ENCODE peak calls at places on chromosomes 13 and 19, in six cellular contexts. R is GM23338, L is H9, D is osteoblast, U is endothelial cell of umbilical vein, O is PC-3. M is an unnamed sample.

GRCh38 chr19:17184381-17184841 is 30.7 kb upstream of the USE1 start:
- DNase-seq in R (no peak), D (peak), O (no peak), L (no peak), U (no peak), M (no peak)

GRCh38 chr13:43196171-43196611 is 172.8 kb downstream of the DNAJC15 start:
- DNase-seq in U (no peak), D (no peak), R (no peak), O (no peak), L (no peak), M (no peak)

GRCh38 chr19:55352746-55353145 is 1.8 kb downstream of the COX6B2 start:
- DNase-seq in O (no peak), L (no peak), D (no peak), U (no peak), R (no peak), M (no peak)

GRCh38 chr19:7104783-7105447 is 35.4 kb downstream of the ZNF557 start:
- DNase-seq in D (no peak), L (no peak), U (no peak), O (no peak), R (no peak), M (no peak)

GRCh38 chr19:45768644-45769053 is 403 bp downstream of the SIX5 start:
- DNase-seq in U (no peak), O (no peak), R (peak), D (peak), L (no peak), M (no peak)

GRCh38 chr13:38386421-38386820 is 36.8 kb downstream of the UFM1 start:
- DNase-seq in R (no peak), D (no peak), U (no peak), O (no peak), L (no peak), M (no peak)

GRCh38 chr19:32532233-32532632 is 48.8 kb upstream of the PDCD5 start:
- DNase-seq in O (no peak), U (no peak), D (no peak), R (no peak), L (no peak), M (no peak)

GRCh38 chr13:34340534-34340933 is 522.6 kb downstream of the RFC3 start:
- DNase-seq in R (no peak), D (no peak), L (no peak), O (peak), U (no peak), M (no peak)

GRCh38 chr19:51333836-51334460 is 8.0 kb downstream of the VSIG10L start:
- DNase-seq in R (peak), U (no peak), D (peak), O (peak), L (peak), M (no peak)

GRCh38 chr13:112965573-112966115 is 3.4 kb upstream of the MCF2L start:
- DNase-seq in O (no peak), D (peak), L (no peak), U (no peak), R (no peak), M (no peak)

GRCh38 chr13:98492335-98493034 is 84.4 kb downstream of the STK24 start:
- DNase-seq in D (no peak), O (no peak), U (no peak), R (peak), L (no peak), M (no peak)
- H3K27ac ChIP-seq in D (no peak), O (no peak), U (no peak), R (peak), L (no peak), M (no peak)

DNA sequence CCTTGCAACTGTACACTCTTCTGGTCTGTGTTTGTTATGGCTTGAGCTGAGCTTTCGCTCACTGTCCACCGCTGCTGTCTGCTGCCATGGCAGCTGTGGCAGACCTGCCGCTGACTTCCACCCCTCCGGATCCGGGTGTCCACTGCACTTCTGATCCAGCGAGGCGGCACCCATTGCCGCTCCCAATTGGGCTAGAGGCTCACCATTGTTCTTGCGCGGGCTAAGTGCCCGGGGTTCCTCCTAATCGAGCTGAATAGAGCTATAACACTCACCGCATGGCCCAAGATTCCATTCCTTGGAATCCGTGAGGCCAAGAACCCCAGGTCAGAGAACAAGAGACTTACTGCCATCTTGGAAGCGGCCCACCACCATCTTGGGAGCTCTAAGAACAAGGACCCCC is 2.2 kb upstream of the PSMC4 start:
- DNase-seq in O (no peak), U (no peak), R (no peak), D (no peak), L (no peak), M (no peak)
- H3K4me2 ChIP-seq in O (no peak), U (no peak), R (no peak), D (no peak), L (no peak), M (no peak)

GRCh38 chr19:2695288-2695866 is 7.1 kb downstream of the GNG7 start:
- DNase-seq in O (no peak), U (peak), D (peak), R (no peak), L (no peak), M (no peak)
- H3K27ac ChIP-seq in O (no peak), U (no peak), D (no peak), R (no peak), L (no peak), M (no peak)

GRCh38 chr19:19822148-19822429 is 539 bp upstream of the ZNF506 start:
- DNase-seq in D (no peak), O (no peak), R (no peak), L (no peak), U (no peak), M (no peak)
- H3K4me2 ChIP-seq in D (peak), O (no peak), R (peak), L (no peak), U (no peak), M (peak)

GRCh38 chr13:44541601-44542000 is 34.5 kb downstream of the TSC22D1 start:
- DNase-seq in R (peak), O (no peak), L (no peak), D (no peak), U (no peak), M (no peak)
- H3K27ac ChIP-seq in R (no peak), O (no peak), L (no peak), D (no peak), U (no peak), M (no peak)

GRCh38 chr19:5341981-5342380 is 1.4 kb upstream of the PTPRS start:
- DNase-seq in U (no peak), D (peak), O (no peak), R (no peak), L (no peak), M (no peak)

GRCh38 chr19:5342573-5343201 is 2.1 kb upstream of the PTPRS start:
- DNase-seq in R (no peak), U (no peak), O (no peak), L (no peak), D (peak), M (no peak)

GRCh38 chr19:5343848-5344247 is 3.2 kb upstream of the PTPRS start:
- DNase-seq in O (no peak), R (no peak), U (no peak), D (peak), L (no peak), M (peak)

GRCh38 chr19:5349041-5349440 is 8.4 kb upstream of the PTPRS start:
- DNase-seq in D (peak), O (peak), L (no peak), U (no peak), R (peak), M (no peak)

GRCh38 chr19:5345895-5346386 is 5.3 kb upstream of the PTPRS start:
- DNase-seq in U (peak), L (no peak), R (no peak), O (peak), D (peak), M (peak)
- H3K4me2 ChIP-seq in U (no peak), L (no peak), R (no peak), O (peak), D (no peak), M (peak)

GRCh38 chr19:18422530-18423191 is 3.5 kb downstream of the SSBP4 start:
- DNase-seq in O (no peak), L (no peak), D (peak), R (no peak), U (no peak), M (no peak)
- H3K27ac ChIP-seq in O (no peak), L (no peak), D (no peak), R (no peak), U (no peak), M (no peak)